ENCODE peak calls at places on chromosomes 16 and 17, in eight cellular contexts. W is fibroblast of villous mesenchyme; U is effector memory CD4-positive, alpha-beta T cell; Y is GM13977; R is stimulated activated CD8-positive, alpha-beta memory T cell treated with anti-CD3 and anti-CD28 coated beads, Interleukin-2, amount 100 ng/mL, for 48 hours; B is Calu3; O is stimulated activated CD4-positive, alpha-beta T cell treated with anti-CD3 and anti-CD28 coated beads, Interleukin-1b, Interleukin-23, amount 100 ng/mL, for 1 hour; T is Peyer's patch. Q is an unnamed sample.

GRCh38 chr17:75289832-75290337 is 652 bp upstream of the SLC25A19 start:
- DNase-seq in W (peak), U (peak), Y (no peak), R (peak), B (peak), O (peak), T (peak), Q (no peak)

GRCh38 chr16:84246679-84247077 is 6.9 kb upstream of the KCNG4 start:
- DNase-seq in W (no peak), U (no peak), Y (no peak), R (no peak), B (no peak), O (no peak), T (no peak), Q (no peak)

GRCh38 chr17:34269969-34270368 is at the start of gene CCL7:
- DNase-seq in W (peak), U (no peak), Y (no peak), R (no peak), B (no peak), O (no peak), T (no peak), Q (no peak)

GRCh38 chr16:21645261-21645721 is 7.1 kb downstream of the IGSF6 start:
- DNase-seq in W (peak), U (no peak), Y (peak), R (peak), B (no peak), O (no peak), T (no peak), Q (no peak)

GRCh38 chr17:17503566-17504130 is 7.5 kb upstream of the RASD1 start:
- DNase-seq in W (no peak), U (no peak), Y (no peak), R (no peak), B (no peak), O (no peak), T (no peak), Q (no peak)

GRCh38 chr17:27526603-27527002 is 70.4 kb downstream of the KSR1 start:
- DNase-seq in W (peak), U (no peak), Y (no peak), R (peak), B (peak), O (no peak), T (no peak), Q (no peak)

GRCh38 chr17:11612956-11613355 is 14.7 kb downstream of the DNAH9 start:
- DNase-seq in W (no peak), U (no peak), Y (no peak), R (no peak), B (no peak), O (no peak), T (no peak), Q (no peak)

GRCh38 chr16:19717319-19717718 is 708 bp downstream of the KNOP1 start:
- DNase-seq in W (no peak), U (no peak), Y (no peak), R (no peak), B (no peak), O (no peak), T (no peak), Q (no peak)

GRCh38 chr17:75695141-75695829 is 26.0 kb upstream of the ITGB4 start:
- DNase-seq in W (peak), U (no peak), Y (no peak), R (no peak), B (no peak), O (no peak), T (peak), Q (no peak)

GRCh38 chr17:22268214-22268911 is 576.0 kb downstream of the KCNJ18 start:
- DNase-seq in W (no peak), U (no peak), Y (no peak), R (no peak), B (no peak), O (no peak), T (no peak), Q (no peak)

GRCh38 chr16:83744521-83744981 is 63.2 kb upstream of the HSBP1 start:
- DNase-seq in W (peak), U (no peak), Y (no peak), R (no peak), B (peak), O (no peak), T (no peak), Q (no peak)

GRCh38 chr16:88315543-88316105 is 67.1 kb upstream of the ZNF469 start:
- DNase-seq in W (peak), U (no peak), Y (no peak), R (no peak), B (peak), O (no peak), T (no peak), Q (peak)

GRCh38 chr16:30816769-30817168 is 29.8 kb upstream of the ZNF629 start:
- DNase-seq in W (no peak), U (no peak), Y (no peak), R (no peak), B (no peak), O (no peak), T (no peak), Q (no peak)

GRCh38 chr16:1338119-1338730 is 4.8 kb downstream of the BAIAP3 start:
- DNase-seq in W (peak), U (no peak), Y (no peak), R (no peak), B (peak), O (no peak), T (no peak), Q (peak)

GRCh38 chr17:36514856-36515255 is 19.8 kb downstream of the MYO19 start:
- DNase-seq in W (no peak), U (no peak), Y (no peak), R (no peak), B (no peak), O (no peak), T (no peak), Q (no peak)

GRCh38 chr17:62592305-62593099 is 35.0 kb upstream of the MRC2 start:
- DNase-seq in W (peak), U (no peak), Y (no peak), R (no peak), B (no peak), O (no peak), T (no peak), Q (no peak)

GRCh38 chr16:85153656-85154091 is 41.4 kb upstream of the CIBAR2 start:
- DNase-seq in W (no peak), U (no peak), Y (peak), R (no peak), B (no peak), O (no peak), T (no peak), Q (no peak)

GRCh38 chr17:73647331-73647730 is 3.1 kb upstream of the SDK2 start:
- DNase-seq in W (no peak), U (no peak), Y (no peak), R (no peak), B (no peak), O (no peak), T (no peak), Q (no peak)

GRCh38 chr16:67666538-67667433 is at the start of the genes C16orf86 and ENKD1:
- DNase-seq in W (peak), U (peak), Y (peak), R (peak), B (peak), O (peak), T (peak), Q (peak)

GRCh38 chr17:51164911-51165679 is 1.1 kb upstream of the NME2 start:
- DNase-seq in W (no peak), U (no peak), Y (no peak), R (no peak), B (peak), O (no peak), T (no peak), Q (no peak)

GRCh38 chr16:4685776-4686496 is 7.4 kb upstream of the NUDT16L1 start:
- DNase-seq in W (no peak), U (no peak), Y (no peak), R (no peak), B (no peak), O (no peak), T (no peak), Q (no peak)

GRCh38 chr17:16301963-16302855 is 51.1 kb downstream of the CENPV start:
- DNase-seq in W (no peak), U (no peak), Y (no peak), R (no peak), B (no peak), O (no peak), T (no peak), Q (no peak)

GRCh38 chr17:17783121-17783824 is 53.5 kb downstream of the SREBF1 start:
- DNase-seq in W (peak), U (peak), Y (peak), R (peak), B (peak), O (no peak), T (peak), Q (peak)

GRCh38 chr17:48972749-48973097 is 4.3 kb upstream of the GIP start:
- DNase-seq in W (no peak), U (no peak), Y (no peak), R (no peak), B (no peak), O (no peak), T (no peak), Q (no peak)

GRCh38 chr16:81316176-81316496 is 1.4 kb downstream of the GAN start:
- DNase-seq in W (no peak), U (no peak), Y (no peak), R (no peak), B (no peak), O (no peak), T (no peak), Q (no peak)

GRCh38 chr17:52064791-52065211 is 93.7 kb downstream of the CA10 start:
- DNase-seq in W (no peak), U (no peak), Y (no peak), R (no peak), B (no peak), O (no peak), T (no peak), Q (no peak)

GRCh38 chr16:87387942-87388817 is 4.0 kb upstream of the MAP1LC3B start:
- DNase-seq in W (peak), U (peak), Y (peak), R (peak), B (peak), O (no peak), T (peak), Q (peak)

Q was measured in Caco-2.